ENCODE peak calls at places on chromosomes 5 and 9, in five cellular contexts. One of them, this sample, is unnamed.

GRCh38 chr5:151596839-151597539 is 5.9 kb upstream of the FAT2 start:
- DNase-seq in astrocyte of the spinal cord: peak
- DNase-seq in PC-9: peak
- DNase-seq in AG09309: no peak
- DNase-seq in SJSA1: no peak
- DNase-seq in this sample: no peak

GRCh38 chr5:37248387-37248969 is 698 bp downstream of the CPLANE1 start:
- DNase-seq in PC-9: peak
- DNase-seq in SJSA1: no peak
- DNase-seq in AG09309: no peak
- DNase-seq in astrocyte of the spinal cord: peak
- DNase-seq in this sample: no peak

GRCh38 chr9:113493080-113493615 is 29.6 kb downstream of the RGS3 start:
- DNase-seq in astrocyte of the spinal cord: no peak
- DNase-seq in AG09309: no peak
- DNase-seq in PC-9: no peak
- DNase-seq in SJSA1: no peak
- DNase-seq in this sample: no peak

GRCh38 chr9:35814106-35814840 is 569 bp downstream of the HINT2 start:
- DNase-seq in PC-9: peak
- DNase-seq in astrocyte of the spinal cord: peak
- DNase-seq in SJSA1: no peak
- DNase-seq in AG09309: no peak
- DNase-seq in this sample: peak

GRCh38 chr9:95313010-95313498 is 4.5 kb downstream of the FANCC start:
- DNase-seq in astrocyte of the spinal cord: peak
- DNase-seq in AG09309: no peak
- DNase-seq in PC-9: peak
- DNase-seq in SJSA1: peak
- DNase-seq in this sample: peak

GRCh38 chr5:140400730-140401361 is 787 bp upstream of the ANKHD1 start:
- DNase-seq in SJSA1: peak
- DNase-seq in PC-9: peak
- DNase-seq in astrocyte of the spinal cord: peak
- DNase-seq in AG09309: peak
- DNase-seq in this sample: peak

GRCh38 chr9:20355022-20355421 is 267.3 kb downstream of the MLLT3 start:
- DNase-seq in AG09309: peak
- DNase-seq in astrocyte of the spinal cord: peak
- DNase-seq in SJSA1: peak
- DNase-seq in PC-9: no peak
- DNase-seq in this sample: no peak

GRCh38 chr5:168947212-168947868 is 353.6 kb downstream of the SLIT3 start:
- DNase-seq in astrocyte of the spinal cord: peak
- DNase-seq in AG09309: no peak
- DNase-seq in SJSA1: peak
- DNase-seq in PC-9: peak
- DNase-seq in this sample: peak

GRCh38 chr5:107011530-107012115 is 659.1 kb downstream of the EFNA5 start:
- DNase-seq in AG09309: no peak
- DNase-seq in astrocyte of the spinal cord: peak
- DNase-seq in PC-9: no peak
- DNase-seq in SJSA1: no peak
- DNase-seq in this sample: no peak

GRCh38 chr5:10559883-10560282 is 4.0 kb upstream of the ANKRD33B start:
- DNase-seq in PC-9: no peak
- DNase-seq in astrocyte of the spinal cord: no peak
- DNase-seq in AG09309: no peak
- DNase-seq in SJSA1: no peak
- DNase-seq in this sample: no peak

GRCh38 chr5:160326981-160327380 is 14.6 kb upstream of the CCNJL start:
- DNase-seq in PC-9: no peak
- DNase-seq in AG09309: no peak
- DNase-seq in SJSA1: no peak
- DNase-seq in astrocyte of the spinal cord: no peak
- DNase-seq in this sample: no peak

GRCh38 chr5:13859285-13859684 is 85.2 kb downstream of the DNAH5 start:
- DNase-seq in PC-9: no peak
- DNase-seq in AG09309: no peak
- DNase-seq in astrocyte of the spinal cord: no peak
- DNase-seq in SJSA1: no peak
- DNase-seq in this sample: no peak

GRCh38 chr9:21415492-21416267 is 6.8 kb downstream of the IFNA8 start:
- DNase-seq in astrocyte of the spinal cord: peak
- DNase-seq in SJSA1: no peak
- DNase-seq in AG09309: no peak
- DNase-seq in PC-9: no peak
- DNase-seq in this sample: peak

GRCh38 chr5:7794301-7794700 is 56.6 kb downstream of the CFAP90 start:
- DNase-seq in AG09309: no peak
- DNase-seq in SJSA1: no peak
- DNase-seq in astrocyte of the spinal cord: no peak
- DNase-seq in PC-9: peak
- DNase-seq in this sample: no peak

GRCh38 chr9:80146466-80146865 is 574.7 kb downstream of the TLE4 start:
- DNase-seq in astrocyte of the spinal cord: peak
- DNase-seq in PC-9: no peak
- DNase-seq in AG09309: no peak
- DNase-seq in SJSA1: peak
- DNase-seq in this sample: no peak

GRCh38 chr9:69425402-69425801 is 100.4 kb downstream of the ENTREP1 start:
- DNase-seq in AG09309: no peak
- DNase-seq in astrocyte of the spinal cord: no peak
- DNase-seq in PC-9: no peak
- DNase-seq in SJSA1: no peak
- DNase-seq in this sample: no peak

GRCh38 chr5:144566747-144567415 is 396.2 kb downstream of the KCTD16 start:
- DNase-seq in AG09309: no peak
- DNase-seq in SJSA1: peak
- DNase-seq in PC-9: no peak
- DNase-seq in astrocyte of the spinal cord: peak
- DNase-seq in this sample: no peak

GRCh38 chr9:78674874-78675273 is 377.9 kb downstream of the PSAT1 start:
- DNase-seq in PC-9: no peak
- DNase-seq in astrocyte of the spinal cord: no peak
- DNase-seq in AG09309: no peak
- DNase-seq in SJSA1: no peak
- DNase-seq in this sample: no peak

GRCh38 chr9:130642926-130643325 is 21.5 kb upstream of the PRDM12 start:
- DNase-seq in PC-9: no peak
- DNase-seq in AG09309: no peak
- DNase-seq in SJSA1: no peak
- DNase-seq in astrocyte of the spinal cord: no peak
- DNase-seq in this sample: no peak

GRCh38 chr5:136063778-136064465 is 35.1 kb downstream of the TGFBI start:
- DNase-seq in astrocyte of the spinal cord: no peak
- DNase-seq in PC-9: no peak
- DNase-seq in SJSA1: no peak
- DNase-seq in AG09309: no peak
- DNase-seq in this sample: no peak

GRCh38 chr5:143550985-143551630 is 147.6 kb upstream of the NR3C1 start:
- DNase-seq in SJSA1: no peak
- DNase-seq in AG09309: no peak
- DNase-seq in PC-9: no peak
- DNase-seq in astrocyte of the spinal cord: no peak
- DNase-seq in this sample: no peak

GRCh38 chr5:76787237-76787636 is 31.6 kb upstream of the F2RL1 start:
- DNase-seq in PC-9: peak
- DNase-seq in SJSA1: no peak
- DNase-seq in astrocyte of the spinal cord: peak
- DNase-seq in AG09309: no peak
- DNase-seq in this sample: peak

GRCh38 chr9:128390813-128391711 is 19.9 kb downstream of the URM1 start:
- DNase-seq in astrocyte of the spinal cord: no peak
- DNase-seq in PC-9: no peak
- DNase-seq in SJSA1: no peak
- DNase-seq in AG09309: no peak
- DNase-seq in this sample: no peak

GRCh38 chr5:37825334-37825915 is 14.4 kb downstream of the GDNF start:
- DNase-seq in AG09309: no peak
- DNase-seq in astrocyte of the spinal cord: no peak
- DNase-seq in PC-9: no peak
- DNase-seq in SJSA1: no peak
- DNase-seq in this sample: no peak

GRCh38 chr5:123976393-123977029 is 464.5 kb downstream of the CSNK1G3 start:
- DNase-seq in AG09309: no peak
- DNase-seq in PC-9: no peak
- DNase-seq in astrocyte of the spinal cord: no peak
- DNase-seq in SJSA1: no peak
- DNase-seq in this sample: no peak

GRCh38 chr5:128093368-128093767 is 9.8 kb downstream of the SLC12A2 start:
- DNase-seq in astrocyte of the spinal cord: no peak
- DNase-seq in PC-9: no peak
- DNase-seq in AG09309: no peak
- DNase-seq in SJSA1: no peak
- DNase-seq in this sample: no peak

GRCh38 chr9:128094166-128094949 is 26.3 kb downstream of the SLC25A25 start:
- DNase-seq in AG09309: peak
- DNase-seq in PC-9: peak
- DNase-seq in SJSA1: peak
- DNase-seq in astrocyte of the spinal cord: peak
- DNase-seq in this sample: peak

GRCh38 chr5:116600876-116601275 is 26.3 kb upstream of the SEMA6A start:
- DNase-seq in AG09309: no peak
- DNase-seq in SJSA1: peak
- DNase-seq in astrocyte of the spinal cord: peak
- DNase-seq in PC-9: no peak
- DNase-seq in this sample: no peak

GRCh38 chr9:108439967-108440366 is 415.8 kb downstream of the ACTL7B start:
- DNase-seq in astrocyte of the spinal cord: peak
- DNase-seq in SJSA1: peak
- DNase-seq in AG09309: peak
- DNase-seq in PC-9: no peak
- DNase-seq in this sample: no peak

GRCh38 chr5:6632931-6633468 is at the start of the genes NSUN2 and SRD5A1:
- DNase-seq in astrocyte of the spinal cord: peak
- DNase-seq in AG09309: peak
- DNase-seq in PC-9: peak
- DNase-seq in SJSA1: peak
- DNase-seq in this sample: peak

GRCh38 chr9:137373611-137373980 is 49.4 kb downstream of the EXD3 start:
- DNase-seq in PC-9: no peak
- DNase-seq in astrocyte of the spinal cord: no peak
- DNase-seq in SJSA1: no peak
- DNase-seq in AG09309: no peak
- DNase-seq in this sample: no peak

GRCh38 chr9:128182872-128183528 is 8.4 kb downstream of the CIZ1 start:
- DNase-seq in AG09309: no peak
- DNase-seq in astrocyte of the spinal cord: peak
- DNase-seq in SJSA1: no peak
- DNase-seq in PC-9: no peak
- DNase-seq in this sample: no peak

GRCh38 chr9:85151247-85151646 is 481.7 kb downstream of the NTRK2 start:
- DNase-seq in SJSA1: no peak
- DNase-seq in AG09309: no peak
- DNase-seq in PC-9: no peak
- DNase-seq in astrocyte of the spinal cord: no peak
- DNase-seq in this sample: no peak

GRCh38 chr5:168578006-168578405 is 1.2 kb downstream of the PANK3 start:
- DNase-seq in SJSA1: no peak
- DNase-seq in AG09309: no peak
- DNase-seq in PC-9: no peak
- DNase-seq in astrocyte of the spinal cord: peak
- DNase-seq in this sample: no peak

GRCh38 chr9:33161011-33161588 is 6.0 kb downstream of the B4GALT1 start:
- DNase-seq in SJSA1: peak
- DNase-seq in astrocyte of the spinal cord: peak
- DNase-seq in PC-9: peak
- DNase-seq in AG09309: peak
- DNase-seq in this sample: peak
- H3K4me3 ChIP-seq in SJSA1: no peak
- H3K4me3 ChIP-seq in astrocyte of the spinal cord: no peak
- H3K4me3 ChIP-seq in PC-9: peak
- H3K4me3 ChIP-seq in AG09309: peak
- H3K4me3 ChIP-seq in this sample: no peak

GRCh38 chr5:16889972-16890519 is 46.0 kb downstream of the MYO10 start:
- DNase-seq in PC-9: peak
- DNase-seq in AG09309: no peak
- DNase-seq in astrocyte of the spinal cord: peak
- DNase-seq in SJSA1: no peak
- DNase-seq in this sample: no peak
- H3K4me3 ChIP-seq in PC-9: peak
- H3K4me3 ChIP-seq in AG09309: no peak
- H3K4me3 ChIP-seq in astrocyte of the spinal cord: no peak
- H3K4me3 ChIP-seq in SJSA1: no peak
- H3K4me3 ChIP-seq in this sample: no peak

GRCh38 chr9:37243588-37244345 is 123.4 kb downstream of the ZCCHC7 start:
- DNase-seq in astrocyte of the spinal cord: no peak
- DNase-seq in PC-9: no peak
- DNase-seq in SJSA1: no peak
- DNase-seq in AG09309: no peak
- DNase-seq in this sample: no peak

GRCh38 chr9:37251452-37251851 is 131.1 kb downstream of the ZCCHC7 start:
- DNase-seq in PC-9: no peak
- DNase-seq in AG09309: no peak
- DNase-seq in SJSA1: no peak
- DNase-seq in astrocyte of the spinal cord: no peak
- DNase-seq in this sample: no peak

GRCh38 chr9:37248651-37249163 is 128.3 kb downstream of the ZCCHC7 start:
- DNase-seq in AG09309: no peak
- DNase-seq in SJSA1: no peak
- DNase-seq in astrocyte of the spinal cord: no peak
- DNase-seq in PC-9: no peak
- DNase-seq in this sample: no peak

GRCh38 chr9:37242089-37242488 is 121.7 kb downstream of the ZCCHC7 start:
- DNase-seq in PC-9: no peak
- DNase-seq in AG09309: no peak
- DNase-seq in SJSA1: no peak
- DNase-seq in astrocyte of the spinal cord: no peak
- DNase-seq in this sample: no peak

GRCh38 chr9:37246825-37247224 is 126.5 kb downstream of the ZCCHC7 start:
- DNase-seq in astrocyte of the spinal cord: no peak
- DNase-seq in AG09309: no peak
- DNase-seq in SJSA1: no peak
- DNase-seq in PC-9: no peak
- DNase-seq in this sample: no peak
- H3K4me3 ChIP-seq in astrocyte of the spinal cord: no peak
- H3K4me3 ChIP-seq in AG09309: no peak
- H3K4me3 ChIP-seq in SJSA1: no peak
- H3K4me3 ChIP-seq in PC-9: no peak
- H3K4me3 ChIP-seq in this sample: no peak

DNA sequence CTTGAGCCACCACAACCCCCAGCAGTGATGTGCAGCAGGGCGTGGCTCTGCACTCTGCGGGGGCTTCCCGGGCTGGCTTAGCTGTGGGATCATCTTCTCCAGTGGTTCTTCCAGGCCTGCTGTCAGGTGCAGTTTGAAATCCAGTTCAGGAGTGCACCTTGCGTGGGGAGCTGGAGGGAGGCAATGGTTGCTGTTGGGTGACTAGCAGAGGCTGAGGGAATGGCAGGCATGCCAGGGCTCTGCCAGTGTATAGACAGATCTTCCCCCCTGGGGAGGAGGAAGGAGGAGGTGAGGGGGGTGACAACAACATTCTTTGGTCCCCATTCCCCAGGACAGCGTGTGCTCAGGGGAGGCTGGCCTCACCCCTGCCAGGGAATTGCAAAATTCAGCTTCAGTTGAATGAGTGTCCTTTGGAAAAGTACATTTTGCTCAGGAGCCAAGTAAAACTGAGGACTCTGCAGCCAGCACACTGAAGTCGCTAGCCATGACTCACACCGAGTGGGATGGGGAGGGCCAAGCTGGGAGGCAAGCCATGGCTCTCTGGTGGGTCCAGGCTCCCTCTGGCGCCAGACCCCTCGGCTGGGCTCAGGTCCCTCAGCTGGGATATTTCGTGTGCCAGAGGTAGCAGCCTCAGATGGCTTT is 35.0 kb downstream of the ERGIC1 start:
- DNase-seq in SJSA1: peak
- DNase-seq in PC-9: peak
- DNase-seq in astrocyte of the spinal cord: peak
- DNase-seq in AG09309: peak
- DNase-seq in this sample: no peak
- H3K4me3 ChIP-seq in SJSA1: no peak
- H3K4me3 ChIP-seq in PC-9: no peak
- H3K4me3 ChIP-seq in astrocyte of the spinal cord: no peak
- H3K4me3 ChIP-seq in AG09309: peak
- H3K4me3 ChIP-seq in this sample: no peak

This sample was measured in colonic mucosa.